ENCODE peak calls at places on chromosome 1, in seven cellular contexts. Y is activated naive CD4-positive, alpha-beta T cell treated with Interleukin-2 at 50 U/mL for 16 hours; B is activated CD4-positive, alpha-beta T cell treated with anti-CD3 and anti-CD28 coated beads for 36 hours; H is CD4-positive, alpha-beta T cell; E is GM12865; A is body of pancreas; C is NCI-H1092. N is an unnamed sample.
A peak's percentile ranks its signal among the peaks of the same experiment; 100 is the strongest.

GRCh38 chr1:65505547-65506325 is 85.3 kb downstream of the LEPR start:
- DNase-seq in A (no peak), H (no peak), E (no peak), B (no peak), C (no peak), Y (no peak), N (no peak)

GRCh38 chr1:116982319-116983004 is 19.1 kb upstream of the CD101 start:
- DNase-seq in Y (no peak), A (peak; percentile 76), H (no peak), C (no peak), B (no peak), E (peak; percentile 12), N (peak; percentile 33)

GRCh38 chr1:41657101-41657500 is 172.6 kb upstream of the EDN2 start:
- DNase-seq in H (no peak), Y (no peak), E (no peak), A (no peak), C (no peak), B (peak; percentile 5), N (no peak)

GRCh38 chr1:41902125-41902524 is 16.6 kb downstream of the HIVEP3 start:
- DNase-seq in C (no peak), A (no peak), Y (no peak), H (no peak), B (no peak), E (no peak), N (peak; percentile 78)

GRCh38 chr1:92446990-92447681 is 39.6 kb downstream of the GFI1 start:
- DNase-seq in C (no peak), B (no peak), H (no peak), Y (no peak), E (no peak), A (no peak), N (peak; percentile 71)

GRCh38 chr1:237570530-237570929 is 320.2 kb downstream of the ZP4 start:
- DNase-seq in A (no peak), E (no peak), C (no peak), Y (no peak), H (no peak), B (no peak), N (no peak)

GRCh38 chr1:172018727-172019311 is 177.5 kb downstream of the DNM3 start:
- DNase-seq in E (no peak), B (no peak), H (no peak), Y (no peak), A (no peak), C (no peak), N (no peak)

GRCh38 chr1:8711161-8711560 is 106.3 kb downstream of the RERE start:
- DNase-seq in E (no peak), Y (no peak), A (no peak), C (no peak), B (no peak), H (no peak), N (no peak)

GRCh38 chr1:234980657-234981396 is 147.8 kb downstream of the TOMM20 start:
- DNase-seq in E (peak; percentile 89), C (no peak), H (peak; percentile 45), B (peak; percentile 91), A (peak; percentile 73), Y (peak; percentile 81), N (no peak)

GRCh38 chr1:147177611-147178370 is 5.5 kb upstream of the PRKAB2 start:
- DNase-seq in A (no peak), H (no peak), C (no peak), E (no peak), Y (no peak), B (peak; percentile 27), N (peak; percentile 33)

GRCh38 chr1:241432241-241432640 is 75.2 kb upstream of the RGS7 start:
- DNase-seq in B (no peak), C (no peak), H (no peak), A (no peak), Y (no peak), E (no peak), N (no peak)

GRCh38 chr1:245298781-245299180 is 144.0 kb downstream of the KIF26B start:
- DNase-seq in H (no peak), A (peak; percentile 56), E (no peak), C (peak; percentile 81), Y (no peak), B (no peak), N (no peak)

GRCh38 chr1:53600486-53600885 is 138.5 kb downstream of the GLIS1 start:
- DNase-seq in B (peak; percentile 43), C (no peak), H (no peak), A (peak; percentile 11), E (no peak), Y (no peak), N (no peak)

N was measured in ELF-1.